ENCODE peak calls at places on chromosomes 1 and 21, in nine cellular contexts. One of them, this sample, is unnamed. For H3K36me3, the result is how much of the 10 kb centered on the place peaks cover.

GRCh38 chr21:45004481-45005263 is 64.8 kb downstream of the SLX9 start:
- DNase-seq in stomach: no peak
- DNase-seq in IMR-90: peak
- DNase-seq in colonic mucosa: no peak
- DNase-seq in pancreas: no peak
- DNase-seq in endodermal cell: no peak
- DNase-seq in heart right ventricle: peak
- DNase-seq in spleen: peak
- DNase-seq in GM06990: no peak
- DNase-seq in this sample: no peak

GRCh38 chr1:86965012-86965826 is 50.8 kb downstream of the HS2ST1 start:
- DNase-seq in IMR-90: peak
- DNase-seq in endodermal cell: peak
- DNase-seq in spleen: no peak
- DNase-seq in heart right ventricle: no peak
- DNase-seq in pancreas: no peak
- DNase-seq in stomach: no peak
- DNase-seq in colonic mucosa: peak
- DNase-seq in GM06990: no peak
- DNase-seq in this sample: peak

GRCh38 chr1:163168053-163168452 is 34.7 kb downstream of the RGS5 start:
- DNase-seq in GM06990: no peak
- DNase-seq in stomach: no peak
- DNase-seq in colonic mucosa: no peak
- DNase-seq in heart right ventricle: no peak
- DNase-seq in IMR-90: peak
- DNase-seq in spleen: no peak
- DNase-seq in pancreas: no peak
- DNase-seq in endodermal cell: no peak
- DNase-seq in this sample: no peak

GRCh38 chr1:36924282-36924791 is 110.0 kb downstream of the GRIK3 start:
- DNase-seq in colonic mucosa: peak
- DNase-seq in IMR-90: peak
- DNase-seq in spleen: no peak
- DNase-seq in stomach: peak
- DNase-seq in heart right ventricle: peak
- DNase-seq in GM06990: no peak
- DNase-seq in pancreas: peak
- DNase-seq in endodermal cell: peak
- DNase-seq in this sample: peak

GRCh38 chr1:117570988-117571409 is 34.8 kb upstream of the TENT5C start:
- DNase-seq in IMR-90: no peak
- DNase-seq in heart right ventricle: no peak
- DNase-seq in endodermal cell: peak
- DNase-seq in spleen: no peak
- DNase-seq in colonic mucosa: peak
- DNase-seq in GM06990: no peak
- DNase-seq in stomach: peak
- DNase-seq in pancreas: no peak
- DNase-seq in this sample: no peak

GRCh38 chr1:185400057-185400456 is 83.0 kb upstream of the IVNS1ABP start:
- DNase-seq in IMR-90: peak
- DNase-seq in pancreas: no peak
- DNase-seq in colonic mucosa: no peak
- DNase-seq in endodermal cell: no peak
- DNase-seq in stomach: no peak
- DNase-seq in heart right ventricle: no peak
- DNase-seq in GM06990: no peak
- DNase-seq in spleen: no peak
- DNase-seq in this sample: no peak

GRCh38 chr1:117895482-117896114 is 33.8 kb downstream of the GDAP2 start:
- DNase-seq in spleen: no peak
- DNase-seq in GM06990: peak
- DNase-seq in IMR-90: peak
- DNase-seq in heart right ventricle: no peak
- DNase-seq in endodermal cell: peak
- DNase-seq in stomach: peak
- DNase-seq in pancreas: no peak
- DNase-seq in colonic mucosa: peak
- DNase-seq in this sample: peak

GRCh38 chr1:75791022-75791421 is 5.0 kb downstream of the RABGGTB start:
- DNase-seq in IMR-90: peak
- DNase-seq in stomach: no peak
- DNase-seq in spleen: no peak
- DNase-seq in endodermal cell: no peak
- DNase-seq in colonic mucosa: no peak
- DNase-seq in heart right ventricle: no peak
- DNase-seq in GM06990: no peak
- DNase-seq in pancreas: no peak
- DNase-seq in this sample: no peak

GRCh38 chr1:117561071-117561470 is 44.8 kb upstream of the TENT5C start:
- DNase-seq in pancreas: peak
- DNase-seq in colonic mucosa: no peak
- DNase-seq in IMR-90: no peak
- DNase-seq in stomach: no peak
- DNase-seq in endodermal cell: no peak
- DNase-seq in heart right ventricle: no peak
- DNase-seq in GM06990: no peak
- DNase-seq in spleen: no peak
- DNase-seq in this sample: no peak

GRCh38 chr1:208170252-208170651 is 73.9 kb downstream of the PLXNA2 start:
- DNase-seq in stomach: peak
- DNase-seq in colonic mucosa: no peak
- DNase-seq in heart right ventricle: peak
- DNase-seq in IMR-90: no peak
- DNase-seq in spleen: no peak
- DNase-seq in endodermal cell: no peak
- DNase-seq in GM06990: no peak
- DNase-seq in pancreas: peak
- DNase-seq in this sample: no peak

GRCh38 chr1:158087320-158087927 is 93.3 kb upstream of the CD1D start:
- DNase-seq in stomach: no peak
- DNase-seq in GM06990: no peak
- DNase-seq in endodermal cell: peak
- DNase-seq in colonic mucosa: peak
- DNase-seq in spleen: peak
- DNase-seq in pancreas: no peak
- DNase-seq in IMR-90: peak
- DNase-seq in heart right ventricle: no peak
- DNase-seq in this sample: peak

GRCh38 chr1:48055854-48056253 is 58.7 kb upstream of the TRABD2B start:
- DNase-seq in pancreas: no peak
- DNase-seq in endodermal cell: peak
- DNase-seq in spleen: no peak
- DNase-seq in IMR-90: no peak
- DNase-seq in heart right ventricle: no peak
- DNase-seq in stomach: no peak
- DNase-seq in colonic mucosa: peak
- DNase-seq in GM06990: no peak
- DNase-seq in this sample: no peak

GRCh38 chr1:226425431-226426031 is 17.6 kb upstream of the PARP1 start:
- DNase-seq in colonic mucosa: no peak
- DNase-seq in heart right ventricle: no peak
- DNase-seq in GM06990: no peak
- DNase-seq in endodermal cell: no peak
- DNase-seq in IMR-90: no peak
- DNase-seq in spleen: no peak
- DNase-seq in stomach: no peak
- DNase-seq in pancreas: no peak
- DNase-seq in this sample: peak

GRCh38 chr1:205554016-205554811 is 49.7 kb downstream of the CDK18 start:
- DNase-seq in pancreas: no peak
- DNase-seq in heart right ventricle: no peak
- DNase-seq in stomach: no peak
- DNase-seq in endodermal cell: no peak
- DNase-seq in colonic mucosa: no peak
- DNase-seq in GM06990: no peak
- DNase-seq in spleen: no peak
- DNase-seq in IMR-90: no peak
- DNase-seq in this sample: no peak

GRCh38 chr1:202086579-202087350 is 36.0 kb upstream of the GPR37L1 start:
- DNase-seq in spleen: no peak
- DNase-seq in stomach: peak
- DNase-seq in endodermal cell: peak
- DNase-seq in heart right ventricle: peak
- DNase-seq in colonic mucosa: peak
- DNase-seq in GM06990: no peak
- DNase-seq in pancreas: no peak
- DNase-seq in IMR-90: no peak
- DNase-seq in this sample: no peak

GRCh38 chr1:80666073-80666472 is 1134.7 kb upstream of the ADGRL2 start:
- DNase-seq in spleen: no peak
- DNase-seq in GM06990: no peak
- DNase-seq in colonic mucosa: no peak
- DNase-seq in heart right ventricle: no peak
- DNase-seq in pancreas: no peak
- DNase-seq in stomach: no peak
- DNase-seq in endodermal cell: no peak
- DNase-seq in IMR-90: no peak
- DNase-seq in this sample: no peak

GRCh38 chr1:17412093-17412870 is 27.2 kb downstream of the RCC2 start:
- DNase-seq in endodermal cell: no peak
- DNase-seq in heart right ventricle: no peak
- DNase-seq in IMR-90: no peak
- DNase-seq in spleen: no peak
- DNase-seq in colonic mucosa: no peak
- DNase-seq in pancreas: no peak
- DNase-seq in GM06990: no peak
- DNase-seq in stomach: no peak
- DNase-seq in this sample: no peak

GRCh38 chr1:114124644-114125043 is 29.0 kb downstream of the SYT6 start:
- DNase-seq in GM06990: no peak
- DNase-seq in heart right ventricle: no peak
- DNase-seq in pancreas: no peak
- DNase-seq in colonic mucosa: no peak
- DNase-seq in stomach: no peak
- DNase-seq in IMR-90: no peak
- DNase-seq in endodermal cell: no peak
- DNase-seq in spleen: peak
- DNase-seq in this sample: no peak
- H3K36me3 ChIP-seq in GM06990: under half
- H3K36me3 ChIP-seq in heart right ventricle: under half
- H3K36me3 ChIP-seq in pancreas: under half
- H3K36me3 ChIP-seq in colonic mucosa: under half
- H3K36me3 ChIP-seq in stomach: under half
- H3K36me3 ChIP-seq in IMR-90: under half
- H3K36me3 ChIP-seq in endodermal cell: under half
- H3K36me3 ChIP-seq in spleen: under half
- H3K36me3 ChIP-seq in this sample: under half

GRCh38 chr1:11068556-11069232 is 8.9 kb upstream of the SRM start:
- DNase-seq in GM06990: no peak
- DNase-seq in endodermal cell: no peak
- DNase-seq in spleen: peak
- DNase-seq in heart right ventricle: no peak
- DNase-seq in pancreas: no peak
- DNase-seq in colonic mucosa: no peak
- DNase-seq in stomach: no peak
- DNase-seq in IMR-90: no peak
- DNase-seq in this sample: no peak
- H3K36me3 ChIP-seq in GM06990: under half
- H3K36me3 ChIP-seq in endodermal cell: half or more
- H3K36me3 ChIP-seq in spleen: half or more
- H3K36me3 ChIP-seq in heart right ventricle: under half
- H3K36me3 ChIP-seq in pancreas: under half
- H3K36me3 ChIP-seq in colonic mucosa: under half
- H3K36me3 ChIP-seq in stomach: half or more
- H3K36me3 ChIP-seq in IMR-90: half or more
- H3K36me3 ChIP-seq in this sample: half or more

GRCh38 chr1:235213752-235214151 is 52.7 kb upstream of the RBM34 start:
- DNase-seq in IMR-90: no peak
- DNase-seq in endodermal cell: no peak
- DNase-seq in stomach: no peak
- DNase-seq in colonic mucosa: no peak
- DNase-seq in GM06990: no peak
- DNase-seq in spleen: no peak
- DNase-seq in pancreas: no peak
- DNase-seq in heart right ventricle: no peak
- DNase-seq in this sample: no peak

DNA sequence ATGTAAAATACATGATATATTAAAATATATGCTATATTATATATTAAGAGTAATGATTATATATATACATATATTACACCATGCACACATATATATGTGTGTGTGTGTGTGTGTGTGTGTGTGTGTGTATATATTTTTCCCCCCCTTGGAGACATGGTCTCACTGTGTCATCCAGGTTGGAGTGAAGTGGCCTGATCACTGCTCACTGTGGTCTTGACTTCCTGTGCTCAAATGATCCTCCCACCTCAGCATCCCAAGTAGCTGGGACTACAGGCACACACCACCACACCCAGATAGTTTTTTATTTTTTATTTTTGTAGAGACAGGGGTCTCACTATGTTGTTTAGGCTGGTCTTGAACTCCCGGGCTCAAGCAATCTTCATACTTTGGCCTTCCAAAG is 54.4 kb upstream of the RBM34 start:
- DNase-seq in spleen: no peak
- DNase-seq in colonic mucosa: no peak
- DNase-seq in IMR-90: no peak
- DNase-seq in endodermal cell: no peak
- DNase-seq in GM06990: no peak
- DNase-seq in heart right ventricle: no peak
- DNase-seq in stomach: no peak
- DNase-seq in pancreas: no peak
- DNase-seq in this sample: no peak
- H3K36me3 ChIP-seq in spleen: under half
- H3K36me3 ChIP-seq in colonic mucosa: under half
- H3K36me3 ChIP-seq in IMR-90: under half
- H3K36me3 ChIP-seq in endodermal cell: half or more
- H3K36me3 ChIP-seq in GM06990: under half
- H3K36me3 ChIP-seq in heart right ventricle: under half
- H3K36me3 ChIP-seq in stomach: under half
- H3K36me3 ChIP-seq in pancreas: under half
- H3K36me3 ChIP-seq in this sample: under half

DNA sequence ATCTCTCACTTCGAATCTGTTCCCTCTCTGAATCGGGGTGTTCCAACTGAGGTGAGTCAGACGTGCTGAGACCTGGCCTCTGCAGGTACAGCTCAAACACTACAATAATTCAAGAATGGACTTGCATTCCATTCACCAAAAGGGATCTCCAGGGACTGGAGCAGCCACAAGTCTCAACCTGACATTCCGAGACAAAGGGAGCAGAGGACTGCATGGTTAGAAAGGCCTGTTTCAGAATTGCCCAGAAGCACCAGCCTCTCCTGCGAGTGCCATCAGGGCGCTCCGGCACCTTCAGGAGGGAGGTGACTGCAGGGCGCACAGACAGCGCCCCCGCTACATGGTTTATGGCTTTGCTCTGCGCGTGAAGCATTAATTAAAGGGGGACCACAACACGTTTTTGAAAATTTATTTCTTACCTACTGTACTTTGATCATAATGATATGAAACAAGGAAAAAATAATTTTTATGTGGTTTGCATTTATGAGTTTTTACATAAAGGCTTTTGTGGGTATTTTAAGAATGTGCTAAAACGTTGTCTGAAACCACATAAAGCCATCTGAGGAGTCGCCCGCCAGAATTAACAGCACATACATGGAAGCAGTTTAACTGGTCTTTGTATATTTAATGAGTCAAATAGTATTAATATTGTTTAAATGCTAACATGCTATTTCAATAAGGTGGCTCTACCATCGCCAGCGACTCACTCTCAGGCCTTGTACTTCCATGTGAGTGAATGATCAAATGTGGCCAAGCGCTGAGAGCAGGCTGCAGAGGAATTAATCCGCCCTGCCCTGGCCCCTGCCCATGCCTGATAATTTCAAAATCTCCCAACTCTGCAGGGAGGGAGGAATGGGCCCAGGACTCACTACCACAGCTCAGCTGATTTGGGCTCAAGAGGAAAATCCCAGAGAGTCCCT is 49.4 kb downstream of the SLC66A1 start:
- DNase-seq in spleen: no peak
- DNase-seq in GM06990: no peak
- DNase-seq in colonic mucosa: no peak
- DNase-seq in endodermal cell: no peak
- DNase-seq in IMR-90: peak
- DNase-seq in heart right ventricle: no peak
- DNase-seq in pancreas: no peak
- DNase-seq in stomach: no peak
- DNase-seq in this sample: no peak
- H3K36me3 ChIP-seq in spleen: under half
- H3K36me3 ChIP-seq in GM06990: under half
- H3K36me3 ChIP-seq in colonic mucosa: under half
- H3K36me3 ChIP-seq in endodermal cell: under half
- H3K36me3 ChIP-seq in IMR-90: under half
- H3K36me3 ChIP-seq in heart right ventricle: under half
- H3K36me3 ChIP-seq in pancreas: under half
- H3K36me3 ChIP-seq in stomach: under half
- H3K36me3 ChIP-seq in this sample: under half

This sample was measured in HAP-1.